ENCODE peak calls at places on chromosomes 11 and 22, in four cellular contexts. C is iris pigment epithelial cell, F is fibroblast of the conjunctiva, G is fibroblast of the aortic adventitia. L is an unnamed sample.
A peak's percentile ranks its signal among the peaks of the same experiment; 100 is the strongest.

GRCh38 chr11:19498986-19499669 is 213.5 kb upstream of the NAV2 start:
- DNase-seq in G (peak; percentile 64), F (no peak), C (peak; percentile 57), L (no peak)

GRCh38 chr22:30336752-30337460 is 10.2 kb upstream of the TBC1D10A start:
- DNase-seq in F (no peak), G (no peak), C (no peak), L (no peak)

GRCh38 chr11:125517116-125517804 is 21.2 kb upstream of the FEZ1 start:
- DNase-seq in G (peak; percentile 86), C (peak; percentile 89), F (peak; percentile 57), L (peak; percentile 46)

GRCh38 chr11:46236918-46237247 is 40.6 kb upstream of the CREB3L1 start:
- DNase-seq in C (no peak), F (no peak), G (no peak), L (no peak)

GRCh38 chr22:29625090-29625825 is 21.8 kb downstream of the NF2 start:
- DNase-seq in F (peak; percentile 65), G (no peak), C (peak; percentile 86), L (peak; percentile 64)

GRCh38 chr11:12636871-12637410 is 37.3 kb upstream of the TEAD1 start:
- DNase-seq in G (no peak), F (no peak), C (no peak), L (no peak)

GRCh38 chr11:102467853-102468580 is 15.5 kb upstream of the TMEM123 start:
- DNase-seq in F (no peak), G (no peak), C (no peak), L (no peak)

GRCh38 chr22:36731916-36732315 is 28.4 kb upstream of the CACNG2 start:
- DNase-seq in F (no peak), C (no peak), G (no peak), L (no peak)

GRCh38 chr11:65574147-65574962 is 1.5 kb upstream of the EHBP1L1 start:
- DNase-seq in C (peak; percentile 94), F (peak; percentile 88), G (peak; percentile 95), L (peak; percentile 75)

GRCh38 chr11:8374716-8375115 is 111.0 kb upstream of the LMO1 start:
- DNase-seq in C (no peak), F (no peak), G (no peak), L (no peak)

GRCh38 chr11:5922749-5923426 is 19.2 kb upstream of the OR56A3 start:
- DNase-seq in C (peak; percentile 39), G (no peak), F (no peak), L (no peak)

GRCh38 chr11:66969584-66970205 is 5.4 kb upstream of the C11orf86 start:
- DNase-seq in F (peak; percentile 80), G (peak; percentile 86), C (peak; percentile 96), L (peak; percentile 90)

GRCh38 chr11:116379185-116379828 is 393.5 kb downstream of the BUD13 start:
- DNase-seq in F (no peak), C (no peak), G (peak; percentile 12), L (no peak)

GRCh38 chr22:23036684-23037428 is 33.5 kb upstream of the GNAZ start:
- DNase-seq in F (no peak), C (peak; percentile 50), G (peak; percentile 11), L (peak; percentile 7)

GRCh38 chr11:67271548-67272284 is 5.4 kb downstream of the GRK2 start:
- DNase-seq in F (no peak), G (no peak), C (no peak), L (no peak)

GRCh38 chr11:66291706-66292542 is at the start of gene TMEM151A:
- DNase-seq in C (no peak), F (no peak), G (no peak), L (no peak)

GRCh38 chr22:35589071-35589735 is 27.9 kb downstream of the MB start:
- DNase-seq in C (peak; percentile 89), G (peak; percentile 83), F (peak; percentile 59), L (peak; percentile 90)

GRCh38 chr11:95888439-95888838 is 35.5 kb downstream of the MTMR2 start:
- DNase-seq in F (no peak), G (no peak), C (no peak), L (no peak)

GRCh38 chr11:64337538-64338249 is 2.3 kb upstream of the CCDC88B start:
- DNase-seq in G (peak; percentile 22), F (no peak), C (no peak), L (no peak)

GRCh38 chr11:69201048-69201365 is 45.3 kb downstream of the SMIM38 start:
- DNase-seq in C (no peak), F (no peak), G (no peak), L (no peak)

GRCh38 chr11:87675993-87676392 is 499.2 kb downstream of the RAB38 start:
- DNase-seq in G (no peak), F (no peak), C (no peak), L (no peak)

GRCh38 chr22:23071163-23072034 is 1.1 kb downstream of the GNAZ start:
- DNase-seq in C (no peak), G (no peak), F (no peak), L (no peak)

GRCh38 chr22:42855726-42856125 is 1.3 kb downstream of the ARFGAP3 start:
- DNase-seq in C (no peak), F (no peak), G (no peak), L (no peak)

GRCh38 chr11:65014146-65014960 is at the start of gene ARL2:
- DNase-seq in C (peak; percentile 29), G (no peak), F (no peak), L (no peak)

GRCh38 chr11:33695051-33695566 is 5.5 kb downstream of the C11orf91 start:
- DNase-seq in C (no peak), F (no peak), G (no peak), L (no peak)

GRCh38 chr22:24423519-24424000 is 3.8 kb upstream of the ADORA2A start:
- DNase-seq in C (no peak), G (peak; percentile 14), F (no peak), L (no peak)

GRCh38 chr22:19723165-19723989 is at the start of gene GP1BB:
- DNase-seq in G (no peak), C (no peak), F (no peak), L (no peak)

GRCh38 chr11:11620966-11621880 is 582 bp downstream of the GALNT18 start:
- DNase-seq in G (peak; percentile 11), C (peak; percentile 9), F (no peak), L (no peak)

GRCh38 chr11:134538793-134539192 is 126.8 kb upstream of the B3GAT1 start:
- DNase-seq in F (no peak), G (no peak), C (no peak), L (no peak)

GRCh38 chr22:50601669-50602337 is 1.2 kb downstream of the MAPK8IP2 start:
- DNase-seq in G (no peak), C (no peak), F (no peak), L (no peak)